ENCODE peak calls at places on chromosomes 2 and 18, in six cellular contexts. One of them, this sample, is unnamed.

GRCh38 chr2:146990311-146990781 is 854.5 kb upstream of the ACVR2A start:
- DNase-seq in AG10803: no peak
- DNase-seq in IMR-90: peak; percentile 26
- DNase-seq in AG04449: no peak
- DNase-seq in fibroblast of mammary gland: peak; percentile 93
- DNase-seq in MCF 10A: peak; percentile 47
- DNase-seq in this sample: peak; percentile 60

GRCh38 chr2:47226124-47227040 is 71.3 kb upstream of the STPG4 start:
- DNase-seq in AG10803: no peak
- DNase-seq in IMR-90: peak; percentile 51
- DNase-seq in MCF 10A: no peak
- DNase-seq in fibroblast of mammary gland: no peak
- DNase-seq in AG04449: no peak
- DNase-seq in this sample: no peak

GRCh38 chr2:28362991-28363521 is 29.6 kb upstream of the FOSL2 start:
- DNase-seq in AG10803: no peak
- DNase-seq in MCF 10A: no peak
- DNase-seq in IMR-90: no peak
- DNase-seq in AG04449: no peak
- DNase-seq in fibroblast of mammary gland: no peak
- DNase-seq in this sample: no peak

GRCh38 chr2:233223059-233223894 is 28.2 kb upstream of the ATG16L1 start:
- DNase-seq in AG04449: no peak
- DNase-seq in MCF 10A: no peak
- DNase-seq in AG10803: no peak
- DNase-seq in fibroblast of mammary gland: no peak
- DNase-seq in IMR-90: no peak
- DNase-seq in this sample: no peak

GRCh38 chr18:62897153-62897552 is 181.8 kb downstream of the PHLPP1 start:
- DNase-seq in AG04449: peak; percentile 16
- DNase-seq in MCF 10A: no peak
- DNase-seq in fibroblast of mammary gland: peak; percentile 45
- DNase-seq in IMR-90: peak; percentile 73
- DNase-seq in AG10803: peak; percentile 33
- DNase-seq in this sample: peak; percentile 68

GRCh38 chr2:49210191-49210590 is 55.9 kb upstream of the FSHR start:
- DNase-seq in MCF 10A: peak; percentile 21
- DNase-seq in IMR-90: no peak
- DNase-seq in fibroblast of mammary gland: no peak
- DNase-seq in AG10803: no peak
- DNase-seq in AG04449: no peak
- DNase-seq in this sample: no peak

GRCh38 chr18:70121842-70122241 is 83.6 kb downstream of the RTTN start:
- DNase-seq in MCF 10A: no peak
- DNase-seq in AG04449: no peak
- DNase-seq in IMR-90: no peak
- DNase-seq in AG10803: no peak
- DNase-seq in fibroblast of mammary gland: no peak
- DNase-seq in this sample: no peak

GRCh38 chr2:122263746-122264145 is 508.3 kb downstream of the TSN start:
- DNase-seq in MCF 10A: peak; percentile 36
- DNase-seq in AG04449: no peak
- DNase-seq in fibroblast of mammary gland: peak; percentile 4
- DNase-seq in AG10803: no peak
- DNase-seq in IMR-90: no peak
- DNase-seq in this sample: no peak

GRCh38 chr2:8304821-8305766 is 376.8 kb upstream of the ID2 start:
- DNase-seq in fibroblast of mammary gland: no peak
- DNase-seq in AG04449: no peak
- DNase-seq in AG10803: no peak
- DNase-seq in MCF 10A: no peak
- DNase-seq in IMR-90: no peak
- DNase-seq in this sample: peak; percentile 5

GRCh38 chr2:216596234-216596985 is 36.8 kb upstream of the IGFBP2 start:
- DNase-seq in MCF 10A: peak; percentile 81
- DNase-seq in AG04449: peak; percentile 31
- DNase-seq in fibroblast of mammary gland: peak; percentile 90
- DNase-seq in IMR-90: peak; percentile 87
- DNase-seq in AG10803: peak; percentile 95
- DNase-seq in this sample: peak; percentile 55

GRCh38 chr18:7452331-7452730 is 114.8 kb upstream of the PTPRM start:
- DNase-seq in AG04449: no peak
- DNase-seq in MCF 10A: peak; percentile 72
- DNase-seq in AG10803: peak; percentile 18
- DNase-seq in fibroblast of mammary gland: peak; percentile 23
- DNase-seq in IMR-90: peak; percentile 4
- DNase-seq in this sample: no peak

GRCh38 chr2:36650031-36650430 is 46.5 kb upstream of the VIT start:
- DNase-seq in fibroblast of mammary gland: peak; percentile 90
- DNase-seq in AG10803: peak; percentile 76
- DNase-seq in MCF 10A: peak; percentile 93
- DNase-seq in AG04449: no peak
- DNase-seq in IMR-90: peak; percentile 75
- DNase-seq in this sample: peak; percentile 63

GRCh38 chr18:11775436-11775835 is 75.8 kb upstream of the CHMP1B start:
- DNase-seq in fibroblast of mammary gland: no peak
- DNase-seq in MCF 10A: no peak
- DNase-seq in AG10803: no peak
- DNase-seq in AG04449: no peak
- DNase-seq in IMR-90: no peak
- DNase-seq in this sample: no peak

GRCh38 chr2:127097471-127097765 is 9.5 kb downstream of the BIN1 start:
- DNase-seq in MCF 10A: no peak
- DNase-seq in AG10803: no peak
- DNase-seq in AG04449: no peak
- DNase-seq in IMR-90: no peak
- DNase-seq in fibroblast of mammary gland: no peak
- DNase-seq in this sample: no peak

GRCh38 chr18:6366776-6367175 is 47.9 kb downstream of the L3MBTL4 start:
- DNase-seq in MCF 10A: no peak
- DNase-seq in AG04449: no peak
- DNase-seq in IMR-90: no peak
- DNase-seq in fibroblast of mammary gland: no peak
- DNase-seq in AG10803: no peak
- DNase-seq in this sample: no peak

GRCh38 chr2:46332686-46333281 is 35.6 kb downstream of the EPAS1 start:
- DNase-seq in AG10803: peak; percentile 77
- DNase-seq in MCF 10A: peak; percentile 96
- DNase-seq in AG04449: no peak
- DNase-seq in fibroblast of mammary gland: peak; percentile 84
- DNase-seq in IMR-90: peak; percentile 45
- DNase-seq in this sample: no peak

GRCh38 chr2:231563378-231563961 is 29.2 kb upstream of the TEX44 start:
- DNase-seq in AG10803: peak; percentile 46
- DNase-seq in fibroblast of mammary gland: peak; percentile 72
- DNase-seq in IMR-90: peak; percentile 57
- DNase-seq in MCF 10A: peak; percentile 70
- DNase-seq in AG04449: no peak
- DNase-seq in this sample: peak; percentile 61

GRCh38 chr2:195520671-195521155 is 136.3 kb upstream of the SLC39A10 start:
- DNase-seq in AG04449: peak; percentile 96
- DNase-seq in fibroblast of mammary gland: peak; percentile 86
- DNase-seq in AG10803: peak; percentile 83
- DNase-seq in MCF 10A: peak; percentile 64
- DNase-seq in IMR-90: peak; percentile 99
- DNase-seq in this sample: peak; percentile 97

GRCh38 chr2:14492920-14493503 is 139.5 kb upstream of the LRATD1 start:
- DNase-seq in fibroblast of mammary gland: peak; percentile 93
- DNase-seq in IMR-90: peak; percentile 96
- DNase-seq in AG10803: peak; percentile 87
- DNase-seq in MCF 10A: peak; percentile 74
- DNase-seq in AG04449: peak; percentile 67
- DNase-seq in this sample: peak; percentile 85

GRCh38 chr18:76453057-76453561 is 41.9 kb downstream of the ZNF516 start:
- DNase-seq in AG04449: no peak
- DNase-seq in IMR-90: no peak
- DNase-seq in AG10803: no peak
- DNase-seq in fibroblast of mammary gland: no peak
- DNase-seq in MCF 10A: no peak
- DNase-seq in this sample: peak; percentile 51

GRCh38 chr2:52879561-52879960 is 888.0 kb upstream of the CHAC2 start:
- DNase-seq in MCF 10A: no peak
- DNase-seq in IMR-90: peak; percentile 96
- DNase-seq in AG04449: no peak
- DNase-seq in AG10803: no peak
- DNase-seq in fibroblast of mammary gland: no peak
- DNase-seq in this sample: peak; percentile 72

GRCh38 chr18:79601234-79601633 is 78.4 kb upstream of the CTDP1 start:
- DNase-seq in MCF 10A: no peak
- DNase-seq in AG10803: no peak
- DNase-seq in AG04449: no peak
- DNase-seq in IMR-90: no peak
- DNase-seq in fibroblast of mammary gland: no peak
- DNase-seq in this sample: no peak

GRCh38 chr2:173448938-173449471 is 94.3 kb downstream of the CDCA7 start:
- DNase-seq in fibroblast of mammary gland: peak; percentile 79
- DNase-seq in MCF 10A: peak; percentile 92
- DNase-seq in AG10803: peak; percentile 77
- DNase-seq in IMR-90: peak; percentile 73
- DNase-seq in AG04449: no peak
- DNase-seq in this sample: peak; percentile 85

GRCh38 chr18:56199580-56200320 is 438.6 kb downstream of the TXNL1 start:
- DNase-seq in MCF 10A: no peak
- DNase-seq in IMR-90: no peak
- DNase-seq in AG04449: no peak
- DNase-seq in AG10803: peak; percentile 13
- DNase-seq in fibroblast of mammary gland: no peak
- DNase-seq in this sample: no peak

GRCh38 chr2:30491225-30491624 is 44.2 kb downstream of the LCLAT1 start:
- DNase-seq in AG10803: no peak
- DNase-seq in IMR-90: no peak
- DNase-seq in fibroblast of mammary gland: no peak
- DNase-seq in MCF 10A: no peak
- DNase-seq in AG04449: no peak
- DNase-seq in this sample: no peak

GRCh38 chr2:182897137-182897536 is 30.7 kb upstream of the FRZB start:
- DNase-seq in MCF 10A: no peak
- DNase-seq in AG04449: peak; percentile 23
- DNase-seq in AG10803: peak; percentile 39
- DNase-seq in IMR-90: peak; percentile 92
- DNase-seq in fibroblast of mammary gland: peak; percentile 91
- DNase-seq in this sample: peak; percentile 49

GRCh38 chr18:2948038-2948437 is 64.9 kb downstream of the LPIN2 start:
- DNase-seq in fibroblast of mammary gland: peak; percentile 65
- DNase-seq in AG10803: peak; percentile 53
- DNase-seq in AG04449: peak; percentile 16
- DNase-seq in IMR-90: peak; percentile 58
- DNase-seq in MCF 10A: peak; percentile 48
- DNase-seq in this sample: peak; percentile 37
- TF ChIP-seq CTCF in fibroblast of mammary gland: peak; percentile 37
- TF ChIP-seq CTCF in AG10803: peak; percentile 49
- TF ChIP-seq CTCF in AG04449: peak; percentile 16
- TF ChIP-seq CTCF in IMR-90: peak; percentile 50
- TF ChIP-seq CTCF in MCF 10A: peak; percentile 35
- TF ChIP-seq CTCF in this sample: peak; percentile 33

DNA sequence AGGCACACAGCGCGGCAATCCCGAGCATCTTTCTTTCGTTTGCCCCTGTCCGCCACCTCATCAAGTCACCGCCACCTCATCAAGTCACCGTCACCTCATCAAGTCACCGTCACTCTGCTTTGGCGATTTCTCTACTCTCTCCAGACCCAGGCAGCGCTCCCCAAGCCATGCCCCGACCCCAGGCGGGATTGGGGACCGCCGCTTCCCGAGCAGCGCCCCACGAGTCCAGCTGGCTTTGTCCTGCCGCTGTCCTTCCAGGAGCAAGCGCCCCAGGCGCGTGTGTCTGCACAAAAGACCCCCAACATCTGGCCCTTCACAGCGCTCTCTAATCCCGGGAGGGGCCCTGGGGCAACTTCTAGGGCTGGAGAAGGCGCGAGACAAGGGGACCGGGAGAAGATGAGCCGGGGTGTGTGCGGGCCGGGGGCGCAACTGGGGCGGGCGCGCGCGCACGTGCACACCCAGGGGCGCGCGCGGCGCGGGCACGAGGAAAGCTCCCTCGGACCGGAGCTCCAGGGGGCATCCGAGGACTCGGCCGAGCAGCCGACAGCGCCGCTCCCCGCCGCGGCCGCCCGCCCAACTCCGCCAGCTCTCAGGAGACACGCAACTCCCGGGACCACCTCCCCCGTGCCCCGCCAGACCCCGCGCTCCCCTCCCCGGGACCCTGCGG is 630 bp upstream of the RNF152 start:
- DNase-seq in MCF 10A: peak; percentile 28
- DNase-seq in AG10803: peak; percentile 42
- DNase-seq in IMR-90: peak; percentile 61
- DNase-seq in fibroblast of mammary gland: peak; percentile 30
- DNase-seq in AG04449: no peak
- DNase-seq in this sample: peak; percentile 48
- TF ChIP-seq CTCF in MCF 10A: no peak
- TF ChIP-seq CTCF in AG10803: peak; percentile 19
- TF ChIP-seq CTCF in IMR-90: peak; percentile 33
- TF ChIP-seq CTCF in fibroblast of mammary gland: no peak
- TF ChIP-seq CTCF in AG04449: peak; percentile 44
- TF ChIP-seq CTCF in this sample: no peak

DNA sequence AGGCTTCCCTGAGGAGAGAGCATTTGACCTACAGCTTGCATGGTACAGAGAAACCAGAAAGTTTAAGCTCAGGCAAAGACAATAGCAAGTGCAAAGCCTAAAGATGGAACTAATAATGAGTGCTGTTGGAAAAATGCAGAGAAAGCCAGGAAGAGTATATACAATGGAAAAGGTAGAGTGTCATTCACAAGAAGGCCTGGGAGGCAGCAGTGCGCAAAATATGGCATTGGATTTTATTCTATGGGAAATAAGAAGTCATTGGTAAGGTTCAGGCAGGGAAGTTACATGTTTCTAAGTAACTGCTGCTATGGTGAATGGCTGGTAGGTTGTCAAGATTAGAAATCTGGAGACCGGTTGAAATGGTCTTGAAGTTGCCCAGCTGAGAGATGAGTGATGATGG is 2167.3 kb upstream of the CELF4 start:
- DNase-seq in MCF 10A: peak; percentile 9
- DNase-seq in AG10803: no peak
- DNase-seq in AG04449: no peak
- DNase-seq in fibroblast of mammary gland: peak; percentile 1
- DNase-seq in IMR-90: no peak
- DNase-seq in this sample: no peak
- TF ChIP-seq CTCF in MCF 10A: no peak
- TF ChIP-seq CTCF in AG10803: no peak
- TF ChIP-seq CTCF in AG04449: no peak
- TF ChIP-seq CTCF in fibroblast of mammary gland: peak; percentile 15
- TF ChIP-seq CTCF in IMR-90: peak; percentile 10
- TF ChIP-seq CTCF in this sample: no peak

GRCh38 chr2:25957743-25958142 is 24.6 kb downstream of the KIF3C start:
- DNase-seq in MCF 10A: no peak
- DNase-seq in IMR-90: no peak
- DNase-seq in AG04449: no peak
- DNase-seq in AG10803: no peak
- DNase-seq in fibroblast of mammary gland: no peak
- DNase-seq in this sample: no peak

GRCh38 chr2:25955036-25955435 is 27.3 kb downstream of the KIF3C start:
- DNase-seq in AG10803: no peak
- DNase-seq in fibroblast of mammary gland: no peak
- DNase-seq in MCF 10A: no peak
- DNase-seq in AG04449: no peak
- DNase-seq in IMR-90: peak; percentile 21
- DNase-seq in this sample: no peak

GRCh38 chr2:25960396-25960795 is 21.9 kb downstream of the KIF3C start:
- DNase-seq in AG10803: no peak
- DNase-seq in fibroblast of mammary gland: no peak
- DNase-seq in MCF 10A: no peak
- DNase-seq in IMR-90: no peak
- DNase-seq in AG04449: no peak
- DNase-seq in this sample: no peak

GRCh38 chr2:25954199-25954752 is 28.0 kb downstream of the KIF3C start:
- DNase-seq in AG04449: no peak
- DNase-seq in fibroblast of mammary gland: no peak
- DNase-seq in MCF 10A: no peak
- DNase-seq in IMR-90: no peak
- DNase-seq in AG10803: no peak
- DNase-seq in this sample: no peak

GRCh38 chr2:25955869-25956535 is 26.3 kb downstream of the KIF3C start:
- DNase-seq in AG04449: no peak
- DNase-seq in fibroblast of mammary gland: no peak
- DNase-seq in IMR-90: no peak
- DNase-seq in MCF 10A: peak; percentile 5
- DNase-seq in AG10803: no peak
- DNase-seq in this sample: no peak
- TF ChIP-seq CTCF in AG04449: no peak
- TF ChIP-seq CTCF in fibroblast of mammary gland: no peak
- TF ChIP-seq CTCF in IMR-90: peak; percentile 5
- TF ChIP-seq CTCF in MCF 10A: no peak
- TF ChIP-seq CTCF in AG10803: no peak
- TF ChIP-seq CTCF in this sample: no peak

This sample was measured in fibroblast of lung.